ENCODE peak calls at places on chromosomes 1 and 21, in five cellular contexts. F is fibroblast of lung, H is epithelial cell of proximal tubule, G is lung, K is HL-60. Z is an unnamed sample.

GRCh38 chr1:228205526-228206436 is 2.1 kb upstream of the OBSCN start:
- DNase-seq in K (no peak), G (no peak), H (no peak), F (no peak), Z (no peak)

GRCh38 chr1:90579212-90579802 is 137.8 kb downstream of the BARHL2 start:
- DNase-seq in F (peak; percentile 30), K (no peak), G (no peak), H (no peak), Z (peak; percentile 4)

GRCh38 chr1:119544165-119544762 is 37.3 kb downstream of the HSD3B1 start:
- DNase-seq in K (peak; percentile 17), H (no peak), G (no peak), F (no peak), Z (no peak)

GRCh38 chr1:187477103-187477502 is 648.4 kb downstream of the PLA2G4A start:
- DNase-seq in K (no peak), F (peak; percentile 53), H (no peak), G (no peak), Z (no peak)

GRCh38 chr21:37628362-37628761 is 261.8 kb downstream of the DYRK1A start:
- DNase-seq in K (no peak), G (no peak), F (no peak), H (no peak), Z (no peak)

GRCh38 chr1:212353181-212353580 is 61.5 kb downstream of the PACC1 start:
- DNase-seq in F (peak; percentile 4), H (no peak), G (no peak), K (no peak), Z (no peak)

GRCh38 chr1:101820080-101820479 is 176.6 kb downstream of the OLFM3 start:
- DNase-seq in K (peak; percentile 5), F (peak; percentile 4), G (no peak), H (peak; percentile 6), Z (peak; percentile 21)

GRCh38 chr1:159942700-159943640 is 2.4 kb downstream of the IGSF9 start:
- DNase-seq in F (no peak), G (no peak), H (no peak), K (no peak), Z (no peak)

GRCh38 chr1:36115200-36115669 is 9.8 kb downstream of the COL8A2 start:
- DNase-seq in G (no peak), H (no peak), K (no peak), F (peak; percentile 90), Z (peak; percentile 32)

GRCh38 chr1:44820328-44820944 is 12.1 kb downstream of the BTBD19 start:
- DNase-seq in F (no peak), G (no peak), K (no peak), H (no peak), Z (no peak)

GRCh38 chr1:22483121-22483520 is 31.5 kb downstream of the ZBTB40 start:
- DNase-seq in G (no peak), H (no peak), F (no peak), K (no peak), Z (no peak)

GRCh38 chr1:221759436-221759835 is 17.5 kb upstream of the DUSP10 start:
- DNase-seq in G (no peak), K (no peak), F (peak; percentile 85), H (no peak), Z (no peak)

GRCh38 chr1:1426961-1427934 is 6.2 kb upstream of the ANKRD65 start:
- DNase-seq in H (no peak), G (no peak), K (no peak), F (no peak), Z (no peak)

DNA sequence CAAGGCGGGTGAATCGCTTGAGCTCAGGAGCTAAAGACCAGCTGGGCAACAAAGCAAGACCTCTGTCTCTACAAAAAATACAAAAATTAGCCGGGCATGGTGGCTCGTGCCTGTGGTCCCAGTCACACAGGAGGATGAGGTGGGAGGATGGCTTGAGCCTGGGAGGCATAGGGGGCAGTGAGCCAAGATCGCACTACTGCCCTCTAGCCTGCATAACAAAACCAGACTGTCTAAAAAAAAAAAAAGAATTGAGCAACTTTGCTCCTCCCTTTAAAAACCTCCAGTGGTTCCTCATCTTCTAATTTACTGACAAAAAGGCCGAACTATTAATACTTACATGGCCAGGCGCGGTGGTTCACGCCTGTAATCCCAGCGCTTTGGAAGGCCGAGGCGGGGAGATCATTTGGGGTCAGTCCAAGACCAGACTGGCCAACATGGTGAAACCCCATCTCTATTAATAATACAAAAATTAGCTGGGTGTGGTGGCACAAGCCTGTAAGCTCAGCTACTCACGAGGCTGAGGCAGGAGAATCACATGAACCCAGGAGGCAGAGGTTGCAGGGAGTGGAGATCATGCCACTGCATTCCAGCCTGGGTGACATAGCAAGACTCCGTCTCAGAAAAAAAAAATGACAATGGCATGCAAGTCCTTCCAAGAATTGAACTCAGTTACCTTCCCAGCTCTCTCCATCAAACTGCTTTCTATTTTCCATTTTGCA is 4.4 kb downstream of the ACBD3 start:
- DNase-seq in F (peak; percentile 62), G (peak; percentile 33), K (peak; percentile 47), H (no peak), Z (peak; percentile 51)
- TF ChIP-seq CTCF in F (peak; percentile 31), G (no peak), K (no peak), H (peak; percentile 58), Z (peak; percentile 51)

GRCh38 chr1:64122588-64122987 is 80.8 kb upstream of the UBE2U start:
- DNase-seq in G (no peak), H (no peak), F (no peak), K (no peak), Z (no peak)

GRCh38 chr1:64112281-64112680 is 91.1 kb upstream of the UBE2U start:
- DNase-seq in K (no peak), F (peak; percentile 84), H (peak; percentile 91), G (no peak), Z (no peak)

GRCh38 chr1:64114012-64114525 is 89.4 kb upstream of the UBE2U start:
- DNase-seq in K (no peak), H (no peak), F (no peak), G (no peak), Z (no peak)

GRCh38 chr1:64121766-64122385 is 81.5 kb upstream of the UBE2U start:
- DNase-seq in H (peak; percentile 76), K (no peak), F (peak; percentile 57), G (no peak), Z (no peak)

GRCh38 chr1:64117492-64117891 is 85.9 kb upstream of the UBE2U start:
- DNase-seq in F (no peak), G (no peak), H (no peak), K (no peak), Z (no peak)
- H3K4me3 ChIP-seq in F (no peak overlapping the region), G (no peak overlapping the region), H (no peak overlapping the region), K (no peak overlapping the region), Z (no peak overlapping the region)

DNA sequence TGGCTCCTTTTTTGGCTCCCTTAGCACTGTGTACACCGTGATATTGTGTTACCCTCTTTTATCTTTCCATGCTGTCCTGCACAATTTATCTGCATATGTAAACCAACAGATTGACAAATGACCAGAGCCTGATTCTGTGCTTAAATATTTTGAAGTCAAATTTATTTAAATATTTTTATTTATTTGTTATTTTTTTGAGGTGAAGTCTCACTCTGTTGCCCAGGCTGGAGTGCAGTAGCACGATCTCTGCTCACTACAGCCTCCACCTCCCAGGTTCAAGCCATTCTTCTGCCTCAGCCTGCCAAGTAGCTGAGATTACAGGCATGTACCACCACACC is 12.8 kb downstream of the PMF1 start:
- DNase-seq in G (no peak), H (no peak), F (no peak), K (no peak), Z (no peak)
- TF ChIP-seq CTCF in G (no peak), H (no peak), F (no peak), K (no peak), Z (no peak)

DNA sequence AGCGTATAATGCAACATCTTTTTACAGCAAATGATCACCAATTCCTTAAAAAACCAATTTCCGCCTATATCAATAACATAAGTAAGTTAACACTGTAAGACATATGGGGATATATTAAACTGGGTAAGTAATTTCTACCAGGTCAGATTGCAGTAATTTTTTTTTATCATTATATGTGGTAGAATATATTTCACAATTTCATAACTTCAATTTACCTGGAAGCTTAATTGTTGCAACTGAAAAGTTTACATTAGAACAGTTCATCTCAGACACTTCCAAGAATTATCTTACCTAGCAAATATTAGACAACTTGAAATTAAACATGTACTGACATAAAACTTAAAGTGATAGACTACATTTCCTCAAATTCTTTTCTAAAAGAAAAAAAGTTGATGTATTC is 51.9 kb upstream of the ASPM start:
- DNase-seq in K (no peak), G (no peak), F (no peak), H (no peak), Z (no peak)
- H3K4me3 ChIP-seq in K (peak overlapping the region; percentile 12), G (no peak overlapping the region), F (peak overlapping the region; percentile 77), H (peak overlapping the region; percentile 44), Z (peak overlapping the region; percentile 78)

DNA sequence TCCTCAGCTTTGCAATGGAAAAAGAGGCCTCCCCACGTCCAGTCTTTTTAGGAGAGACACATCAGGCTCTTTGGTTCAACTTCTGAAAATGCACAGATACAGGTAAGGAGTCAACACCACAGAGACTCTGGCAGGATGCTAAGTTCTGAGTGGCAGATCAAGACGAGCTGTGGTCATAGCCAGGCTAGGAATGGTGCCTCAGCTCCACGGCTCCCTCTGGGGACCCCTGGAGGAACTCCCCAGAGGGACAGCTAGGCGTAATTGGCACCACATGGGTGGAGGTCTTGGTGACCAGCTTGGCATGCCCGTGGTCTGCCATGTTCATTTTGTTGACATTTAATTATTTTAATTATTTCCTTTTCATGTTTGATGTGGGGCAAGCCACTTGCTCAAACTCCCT is 206.1 kb downstream of the KAZN start:
- DNase-seq in G (no peak), K (no peak), F (no peak), H (no peak), Z (no peak)
- TF ChIP-seq CTCF in G (no peak), K (no peak), F (peak; percentile 18), H (peak; percentile 46), Z (peak; percentile 49)

Z was measured in retinal pigment epithelial cell.